ENCODE peak calls at places on chromosomes 12 and 14, in ten cellular contexts. One of them, this sample, is unnamed.

GRCh38 chr12:116982721-116983502 is 72.2 kb downstream of the FBXW8 start:
- DNase-seq in fibroblast of pulmonary artery: peak
- DNase-seq in pons: no peak
- DNase-seq in GM12878: no peak
- DNase-seq in substantia nigra: no peak
- DNase-seq in psoas muscle: no peak
- DNase-seq in NCI-H2029: no peak
- DNase-seq in activated CD8-positive, alpha-beta memory T cell treated with anti-CD3 and anti-CD28 coated beads for 48 hours: no peak
- DNase-seq in pancreas: no peak
- DNase-seq in H7: no peak
- DNase-seq in this sample: no peak

GRCh38 chr14:71103662-71104484 is 196.6 kb downstream of the PCNX1 start:
- DNase-seq in fibroblast of pulmonary artery: peak
- DNase-seq in pons: peak
- DNase-seq in GM12878: peak
- DNase-seq in substantia nigra: no peak
- DNase-seq in psoas muscle: no peak
- DNase-seq in NCI-H2029: no peak
- DNase-seq in activated CD8-positive, alpha-beta memory T cell treated with anti-CD3 and anti-CD28 coated beads for 48 hours: no peak
- DNase-seq in pancreas: no peak
- DNase-seq in H7: peak
- DNase-seq in this sample: no peak

GRCh38 chr12:7859552-7859951 is 13.2 kb downstream of the SLC2A14 start:
- DNase-seq in fibroblast of pulmonary artery: peak
- DNase-seq in pons: no peak
- DNase-seq in GM12878: no peak
- DNase-seq in substantia nigra: no peak
- DNase-seq in psoas muscle: no peak
- DNase-seq in NCI-H2029: no peak
- DNase-seq in activated CD8-positive, alpha-beta memory T cell treated with anti-CD3 and anti-CD28 coated beads for 48 hours: no peak
- DNase-seq in pancreas: no peak
- DNase-seq in H7: no peak
- DNase-seq in this sample: no peak

GRCh38 chr12:125340791-125341190 is 275.6 kb downstream of the AACS start:
- DNase-seq in fibroblast of pulmonary artery: peak
- DNase-seq in pons: peak
- DNase-seq in GM12878: no peak
- DNase-seq in substantia nigra: no peak
- DNase-seq in psoas muscle: no peak
- DNase-seq in NCI-H2029: peak
- DNase-seq in activated CD8-positive, alpha-beta memory T cell treated with anti-CD3 and anti-CD28 coated beads for 48 hours: no peak
- DNase-seq in pancreas: peak
- DNase-seq in H7: no peak
- DNase-seq in this sample: no peak

GRCh38 chr12:108410689-108411088 is 71.6 kb upstream of the CMKLR1 start:
- DNase-seq in fibroblast of pulmonary artery: no peak
- DNase-seq in pons: no peak
- DNase-seq in GM12878: no peak
- DNase-seq in substantia nigra: no peak
- DNase-seq in psoas muscle: no peak
- DNase-seq in NCI-H2029: no peak
- DNase-seq in activated CD8-positive, alpha-beta memory T cell treated with anti-CD3 and anti-CD28 coated beads for 48 hours: no peak
- DNase-seq in pancreas: no peak
- DNase-seq in H7: no peak
- DNase-seq in this sample: no peak

GRCh38 chr12:111369496-111370220 is 763 bp upstream of the PHETA1 start:
- DNase-seq in fibroblast of pulmonary artery: no peak
- DNase-seq in pons: no peak
- DNase-seq in GM12878: no peak
- DNase-seq in substantia nigra: no peak
- DNase-seq in psoas muscle: no peak
- DNase-seq in NCI-H2029: no peak
- DNase-seq in activated CD8-positive, alpha-beta memory T cell treated with anti-CD3 and anti-CD28 coated beads for 48 hours: no peak
- DNase-seq in pancreas: no peak
- DNase-seq in H7: no peak
- DNase-seq in this sample: no peak

GRCh38 chr14:50943261-50943942 is 881 bp downstream of the PYGL start:
- DNase-seq in fibroblast of pulmonary artery: peak
- DNase-seq in pons: no peak
- DNase-seq in GM12878: no peak
- DNase-seq in substantia nigra: no peak
- DNase-seq in psoas muscle: peak
- DNase-seq in NCI-H2029: no peak
- DNase-seq in activated CD8-positive, alpha-beta memory T cell treated with anti-CD3 and anti-CD28 coated beads for 48 hours: no peak
- DNase-seq in pancreas: peak
- DNase-seq in H7: peak
- DNase-seq in this sample: peak

GRCh38 chr12:97167598-97167997 is 260.5 kb downstream of the NEDD1 start:
- DNase-seq in fibroblast of pulmonary artery: no peak
- DNase-seq in pons: no peak
- DNase-seq in GM12878: no peak
- DNase-seq in substantia nigra: no peak
- DNase-seq in psoas muscle: no peak
- DNase-seq in NCI-H2029: no peak
- DNase-seq in activated CD8-positive, alpha-beta memory T cell treated with anti-CD3 and anti-CD28 coated beads for 48 hours: no peak
- DNase-seq in pancreas: no peak
- DNase-seq in H7: no peak
- DNase-seq in this sample: no peak

GRCh38 chr14:42513837-42514236 is 907.2 kb downstream of the LRFN5 start:
- DNase-seq in fibroblast of pulmonary artery: no peak
- DNase-seq in pons: no peak
- DNase-seq in GM12878: no peak
- DNase-seq in substantia nigra: no peak
- DNase-seq in psoas muscle: no peak
- DNase-seq in NCI-H2029: no peak
- DNase-seq in activated CD8-positive, alpha-beta memory T cell treated with anti-CD3 and anti-CD28 coated beads for 48 hours: no peak
- DNase-seq in pancreas: no peak
- DNase-seq in H7: no peak
- DNase-seq in this sample: no peak

GRCh38 chr14:98548071-98548686 is 723.8 kb downstream of the BCL11B start:
- DNase-seq in fibroblast of pulmonary artery: no peak
- DNase-seq in pons: no peak
- DNase-seq in GM12878: no peak
- DNase-seq in substantia nigra: no peak
- DNase-seq in psoas muscle: no peak
- DNase-seq in NCI-H2029: no peak
- DNase-seq in activated CD8-positive, alpha-beta memory T cell treated with anti-CD3 and anti-CD28 coated beads for 48 hours: no peak
- DNase-seq in pancreas: no peak
- DNase-seq in H7: no peak
- DNase-seq in this sample: no peak

GRCh38 chr12:94571556-94571955 is 78.8 kb downstream of the TMCC3 start:
- DNase-seq in fibroblast of pulmonary artery: peak
- DNase-seq in pons: no peak
- DNase-seq in GM12878: no peak
- DNase-seq in substantia nigra: no peak
- DNase-seq in psoas muscle: no peak
- DNase-seq in NCI-H2029: peak
- DNase-seq in activated CD8-positive, alpha-beta memory T cell treated with anti-CD3 and anti-CD28 coated beads for 48 hours: no peak
- DNase-seq in pancreas: no peak
- DNase-seq in H7: no peak
- DNase-seq in this sample: peak

GRCh38 chr14:77615231-77616132 is 955 bp downstream of the SPTLC2 start:
- DNase-seq in fibroblast of pulmonary artery: no peak
- DNase-seq in pons: peak
- DNase-seq in GM12878: no peak
- DNase-seq in substantia nigra: no peak
- DNase-seq in psoas muscle: no peak
- DNase-seq in NCI-H2029: no peak
- DNase-seq in activated CD8-positive, alpha-beta memory T cell treated with anti-CD3 and anti-CD28 coated beads for 48 hours: peak
- DNase-seq in pancreas: no peak
- DNase-seq in H7: peak
- DNase-seq in this sample: no peak

GRCh38 chr12:119444462-119445044 is 110.0 kb downstream of the CCDC60 start:
- DNase-seq in fibroblast of pulmonary artery: peak
- DNase-seq in pons: peak
- DNase-seq in GM12878: peak
- DNase-seq in substantia nigra: peak
- DNase-seq in psoas muscle: peak
- DNase-seq in NCI-H2029: no peak
- DNase-seq in activated CD8-positive, alpha-beta memory T cell treated with anti-CD3 and anti-CD28 coated beads for 48 hours: peak
- DNase-seq in pancreas: peak
- DNase-seq in H7: peak
- DNase-seq in this sample: peak

GRCh38 chr14:81408595-81408994 is 8.5 kb upstream of the STON2 start:
- DNase-seq in fibroblast of pulmonary artery: no peak
- DNase-seq in pons: no peak
- DNase-seq in GM12878: no peak
- DNase-seq in substantia nigra: no peak
- DNase-seq in psoas muscle: no peak
- DNase-seq in NCI-H2029: no peak
- DNase-seq in activated CD8-positive, alpha-beta memory T cell treated with anti-CD3 and anti-CD28 coated beads for 48 hours: no peak
- DNase-seq in pancreas: no peak
- DNase-seq in H7: no peak
- DNase-seq in this sample: no peak

GRCh38 chr12:105212431-105212830 is 23.5 kb downstream of the APPL2 start:
- DNase-seq in fibroblast of pulmonary artery: peak
- DNase-seq in pons: no peak
- DNase-seq in GM12878: no peak
- DNase-seq in substantia nigra: no peak
- DNase-seq in psoas muscle: no peak
- DNase-seq in NCI-H2029: no peak
- DNase-seq in activated CD8-positive, alpha-beta memory T cell treated with anti-CD3 and anti-CD28 coated beads for 48 hours: no peak
- DNase-seq in pancreas: no peak
- DNase-seq in H7: no peak
- DNase-seq in this sample: no peak

GRCh38 chr12:48145981-48146380 is 11.3 kb downstream of the ASB8 start:
- DNase-seq in fibroblast of pulmonary artery: no peak
- DNase-seq in pons: no peak
- DNase-seq in GM12878: no peak
- DNase-seq in substantia nigra: no peak
- DNase-seq in psoas muscle: no peak
- DNase-seq in NCI-H2029: no peak
- DNase-seq in activated CD8-positive, alpha-beta memory T cell treated with anti-CD3 and anti-CD28 coated beads for 48 hours: no peak
- DNase-seq in pancreas: no peak
- DNase-seq in H7: no peak
- DNase-seq in this sample: no peak

GRCh38 chr12:44247588-44247987 is 411.7 kb downstream of the TMEM117 start:
- DNase-seq in fibroblast of pulmonary artery: no peak
- DNase-seq in pons: no peak
- DNase-seq in GM12878: no peak
- DNase-seq in substantia nigra: no peak
- DNase-seq in psoas muscle: no peak
- DNase-seq in NCI-H2029: no peak
- DNase-seq in activated CD8-positive, alpha-beta memory T cell treated with anti-CD3 and anti-CD28 coated beads for 48 hours: no peak
- DNase-seq in pancreas: no peak
- DNase-seq in H7: peak
- DNase-seq in this sample: no peak

GRCh38 chr12:53066594-53066978 is 12.6 kb downstream of the SPRYD3 start:
- DNase-seq in fibroblast of pulmonary artery: no peak
- DNase-seq in pons: no peak
- DNase-seq in GM12878: no peak
- DNase-seq in substantia nigra: no peak
- DNase-seq in psoas muscle: no peak
- DNase-seq in NCI-H2029: no peak
- DNase-seq in activated CD8-positive, alpha-beta memory T cell treated with anti-CD3 and anti-CD28 coated beads for 48 hours: no peak
- DNase-seq in pancreas: no peak
- DNase-seq in H7: no peak
- DNase-seq in this sample: no peak

GRCh38 chr12:108228746-108229145 is 99.7 kb downstream of the WSCD2 start:
- DNase-seq in fibroblast of pulmonary artery: no peak
- DNase-seq in pons: peak
- DNase-seq in GM12878: no peak
- DNase-seq in substantia nigra: no peak
- DNase-seq in psoas muscle: no peak
- DNase-seq in NCI-H2029: no peak
- DNase-seq in activated CD8-positive, alpha-beta memory T cell treated with anti-CD3 and anti-CD28 coated beads for 48 hours: no peak
- DNase-seq in pancreas: no peak
- DNase-seq in H7: no peak
- DNase-seq in this sample: no peak

GRCh38 chr12:2460051-2460450 is 334.7 kb upstream of the FKBP4 start:
- DNase-seq in fibroblast of pulmonary artery: no peak
- DNase-seq in pons: no peak
- DNase-seq in GM12878: no peak
- DNase-seq in substantia nigra: no peak
- DNase-seq in psoas muscle: no peak
- DNase-seq in NCI-H2029: no peak
- DNase-seq in activated CD8-positive, alpha-beta memory T cell treated with anti-CD3 and anti-CD28 coated beads for 48 hours: no peak
- DNase-seq in pancreas: no peak
- DNase-seq in H7: no peak
- DNase-seq in this sample: no peak

GRCh38 chr12:75556306-75556899 is 45.0 kb upstream of the KRR1 start:
- DNase-seq in fibroblast of pulmonary artery: peak
- DNase-seq in pons: no peak
- DNase-seq in GM12878: no peak
- DNase-seq in substantia nigra: no peak
- DNase-seq in psoas muscle: no peak
- DNase-seq in NCI-H2029: peak
- DNase-seq in activated CD8-positive, alpha-beta memory T cell treated with anti-CD3 and anti-CD28 coated beads for 48 hours: no peak
- DNase-seq in pancreas: no peak
- DNase-seq in H7: no peak
- DNase-seq in this sample: no peak

GRCh38 chr12:110039085-110039807 is 9.1 kb downstream of the C12orf76 start:
- DNase-seq in fibroblast of pulmonary artery: peak
- DNase-seq in pons: no peak
- DNase-seq in GM12878: no peak
- DNase-seq in substantia nigra: no peak
- DNase-seq in psoas muscle: no peak
- DNase-seq in NCI-H2029: peak
- DNase-seq in activated CD8-positive, alpha-beta memory T cell treated with anti-CD3 and anti-CD28 coated beads for 48 hours: no peak
- DNase-seq in pancreas: no peak
- DNase-seq in H7: no peak
- DNase-seq in this sample: no peak

GRCh38 chr12:127770123-127770522 is 496.8 kb upstream of the TMEM132C start:
- DNase-seq in fibroblast of pulmonary artery: no peak
- DNase-seq in pons: no peak
- DNase-seq in GM12878: no peak
- DNase-seq in substantia nigra: no peak
- DNase-seq in psoas muscle: no peak
- DNase-seq in NCI-H2029: peak
- DNase-seq in activated CD8-positive, alpha-beta memory T cell treated with anti-CD3 and anti-CD28 coated beads for 48 hours: no peak
- DNase-seq in pancreas: no peak
- DNase-seq in H7: no peak
- DNase-seq in this sample: no peak

GRCh38 chr12:109027767-109028166 is 6.9 kb upstream of the SVOP start:
- DNase-seq in fibroblast of pulmonary artery: peak
- DNase-seq in pons: no peak
- DNase-seq in GM12878: no peak
- DNase-seq in substantia nigra: no peak
- DNase-seq in psoas muscle: no peak
- DNase-seq in NCI-H2029: no peak
- DNase-seq in activated CD8-positive, alpha-beta memory T cell treated with anti-CD3 and anti-CD28 coated beads for 48 hours: no peak
- DNase-seq in pancreas: no peak
- DNase-seq in H7: no peak
- DNase-seq in this sample: no peak

GRCh38 chr12:6909421-6910145 is 4.8 kb upstream of the ENO2 start:
- DNase-seq in fibroblast of pulmonary artery: no peak
- DNase-seq in pons: no peak
- DNase-seq in GM12878: no peak
- DNase-seq in substantia nigra: no peak
- DNase-seq in psoas muscle: no peak
- DNase-seq in NCI-H2029: no peak
- DNase-seq in activated CD8-positive, alpha-beta memory T cell treated with anti-CD3 and anti-CD28 coated beads for 48 hours: no peak
- DNase-seq in pancreas: no peak
- DNase-seq in H7: no peak
- DNase-seq in this sample: no peak

GRCh38 chr12:64680235-64680634 is 69.9 kb downstream of the RASSF3 start:
- DNase-seq in fibroblast of pulmonary artery: no peak
- DNase-seq in pons: no peak
- DNase-seq in GM12878: no peak
- DNase-seq in substantia nigra: no peak
- DNase-seq in psoas muscle: no peak
- DNase-seq in NCI-H2029: peak
- DNase-seq in activated CD8-positive, alpha-beta memory T cell treated with anti-CD3 and anti-CD28 coated beads for 48 hours: no peak
- DNase-seq in pancreas: no peak
- DNase-seq in H7: no peak
- DNase-seq in this sample: no peak

This sample was measured in right lobe of liver.